ENCODE peak calls at places on chromosome 6, in nine cellular contexts. I, F, E, H, R, V, X, T and P are unnamed samples.
A peak's percentile ranks its signal among the peaks of the same experiment; 100 is the strongest.

GRCh38 chr6:26284537-26285142 is 80.4 kb upstream of the BTN3A2 start:
- DNase-seq in H (no peak), R (no peak), I (no peak), V (peak; percentile 58), X (peak; percentile 58), E (no peak), T (peak; percentile 55), F (no peak), P (no peak)

GRCh38 chr6:1703923-1704322 is 94.2 kb downstream of the FOXC1 start:
- DNase-seq in V (no peak), I (no peak), E (no peak), X (no peak), T (no peak), H (no peak), R (no peak), F (no peak), P (peak; percentile 57)

GRCh38 chr6:130933712-130934200 is 106.5 kb downstream of the SMLR1 start:
- DNase-seq in F (no peak), V (no peak), R (peak; percentile 98), T (no peak), E (no peak), H (no peak), X (no peak), I (no peak), P (no peak)

GRCh38 chr6:136751478-136751956 is 40.8 kb downstream of the MAP3K5 start:
- DNase-seq in V (no peak), E (no peak), X (no peak), T (no peak), I (no peak), F (no peak), R (no peak), H (no peak), P (no peak)

GRCh38 chr6:14408491-14408890 is 290.9 kb downstream of the CD83 start:
- DNase-seq in X (no peak), F (no peak), E (no peak), V (no peak), R (no peak), H (no peak), T (no peak), I (no peak), P (no peak)

GRCh38 chr6:100346203-100346602 is 118.5 kb downstream of the SIM1 start:
- DNase-seq in F (no peak), E (no peak), X (no peak), T (no peak), V (no peak), R (no peak), I (no peak), H (no peak), P (no peak)

GRCh38 chr6:33632603-33633039 is 11.5 kb downstream of the ITPR3 start:
- DNase-seq in E (peak; percentile 58), F (peak; percentile 70), I (no peak), V (no peak), H (peak; percentile 80), R (peak; percentile 75), X (no peak), T (peak; percentile 45), P (peak; percentile 76)

GRCh38 chr6:151869345-151869744 is 61.9 kb downstream of the ESR1 start:
- DNase-seq in R (no peak), T (no peak), X (no peak), V (no peak), H (no peak), E (no peak), F (no peak), I (no peak), P (no peak)

GRCh38 chr6:100203391-100203790 is 209.4 kb upstream of the MCHR2 start:
- DNase-seq in I (no peak), T (no peak), X (no peak), F (no peak), V (no peak), R (no peak), E (peak; percentile 25), H (no peak), P (no peak)

GRCh38 chr6:170279977-170280688 is 10.7 kb downstream of the DLL1 start:
- DNase-seq in E (peak; percentile 65), H (peak; percentile 72), V (peak; percentile 61), T (peak; percentile 75), I (no peak), R (no peak), F (no peak), X (peak; percentile 83), P (no peak)

GRCh38 chr6:157644043-157644810 is 178.8 kb upstream of the SNX9 start:
- DNase-seq in E (peak; percentile 5), R (no peak), X (no peak), F (no peak), T (no peak), V (no peak), I (no peak), H (peak; percentile 75), P (no peak)

GRCh38 chr6:105204768-105205167 is 25.0 kb upstream of the POPDC3 start:
- DNase-seq in E (no peak), R (no peak), H (no peak), V (no peak), T (no peak), F (no peak), X (no peak), I (no peak), P (no peak)

GRCh38 chr6:39452746-39453145 is 130.2 kb upstream of the KCNK16 start:
- DNase-seq in T (no peak), E (no peak), F (no peak), I (no peak), H (no peak), R (no peak), X (no peak), V (no peak), P (no peak)

GRCh38 chr6:36780517-36781210 is 58.6 kb downstream of the CPNE5 start:
- DNase-seq in X (no peak), F (no peak), V (peak; percentile 56), R (peak; percentile 18), I (no peak), E (no peak), H (no peak), T (no peak), P (no peak)

GRCh38 chr6:124119591-124119990 is 315.9 kb downstream of the NKAIN2 start:
- DNase-seq in R (no peak), X (no peak), F (no peak), V (no peak), H (no peak), T (no peak), I (no peak), E (no peak), P (no peak)

GRCh38 chr6:71134929-71135642 is 153.5 kb upstream of the OGFRL1 start:
- DNase-seq in H (no peak), R (peak; percentile 1), X (no peak), V (no peak), F (no peak), T (no peak), I (no peak), E (no peak), P (no peak)
- TF ChIP-seq EP300 in H (no peak), R (no peak), X (no peak), V (no peak), F (no peak), T (no peak), I (no peak), E (no peak), P (no peak)

GRCh38 chr6:111844376-111844775 is 28.9 kb downstream of the FYN start:
- DNase-seq in E (no peak), I (no peak), V (no peak), H (no peak), F (no peak), R (no peak), X (no peak), T (no peak), P (no peak)

GRCh38 chr6:111844921-111845320 is 28.3 kb downstream of the FYN start:
- DNase-seq in I (no peak), X (no peak), F (no peak), T (no peak), V (no peak), H (no peak), R (peak; percentile 32), E (no peak), P (no peak)

GRCh38 chr6:111842891-111843290 is 30.4 kb downstream of the FYN start:
- DNase-seq in I (no peak), H (no peak), R (peak; percentile 69), E (no peak), V (no peak), X (no peak), F (no peak), T (no peak), P (peak; percentile 51)

GRCh38 chr6:111842271-111842822 is 30.9 kb downstream of the FYN start:
- DNase-seq in F (no peak), X (no peak), I (no peak), T (no peak), H (no peak), V (no peak), E (no peak), R (no peak), P (no peak)

GRCh38 chr6:111843347-111844147 is 29.7 kb downstream of the FYN start:
- DNase-seq in I (no peak), V (no peak), F (no peak), T (no peak), X (no peak), H (no peak), R (peak; percentile 49), E (no peak), P (peak; percentile 79)
- TF ChIP-seq EP300 in I (no peak), V (no peak), F (no peak), T (no peak), X (no peak), H (no peak), R (no peak), E (no peak), P (peak; percentile 88)

GRCh38 chr6:10425973-10426780 is 11.3 kb upstream of the TFAP2A start:
- DNase-seq in I (no peak), T (peak; percentile 55), F (no peak), X (no peak), R (peak; percentile 29), V (no peak), E (no peak), H (peak; percentile 27), P (no peak)

GRCh38 chr6:10426781-10427279 is 12.0 kb upstream of the TFAP2A start:
- DNase-seq in F (no peak), E (no peak), V (no peak), X (no peak), I (no peak), H (no peak), T (no peak), R (no peak), P (no peak)

GRCh38 chr6:10431423-10432164 is 16.7 kb upstream of the TFAP2A start:
- DNase-seq in V (no peak), H (no peak), T (no peak), R (no peak), I (no peak), E (no peak), F (no peak), X (no peak), P (no peak)

GRCh38 chr6:10433322-10433721 is 18.4 kb upstream of the TFAP2A start:
- DNase-seq in I (no peak), V (no peak), T (no peak), F (no peak), X (no peak), E (no peak), H (no peak), R (no peak), P (no peak)

GRCh38 chr6:10429638-10430427 is 15.0 kb upstream of the TFAP2A start:
- DNase-seq in I (no peak), R (peak; percentile 50), T (no peak), V (no peak), F (no peak), H (peak; percentile 31), E (no peak), X (no peak), P (peak; percentile 63)
- TF ChIP-seq EP300 in I (no peak), R (no peak), T (no peak), V (no peak), F (no peak), H (no peak), E (no peak), X (no peak), P (peak; percentile 42)

GRCh38 chr6:163187606-163188005 is 226.9 kb upstream of the QKI start:
- DNase-seq in E (no peak), H (no peak), V (no peak), F (no peak), T (no peak), X (no peak), R (no peak), I (no peak), P (no peak)
- TF ChIP-seq EP300 in E (no peak), H (no peak), V (no peak), F (no peak), T (no peak), X (no peak), R (no peak), I (no peak), P (no peak)